ENCODE peak calls at places on chromosomes 6 and 20, in seven cellular contexts. D, O, K, E, J, X and M are unnamed samples.

GRCh38 chr20:50189681-50190250 is 864 bp upstream of the CEBPB start:
- DNase-seq in D (peak; percentile 67), X (peak; percentile 46), E (no peak), K (peak; percentile 27), J (no peak), O (no peak), M (no peak)

GRCh38 chr6:64280569-64280968 is 645.0 kb downstream of the PHF3 start:
- DNase-seq in E (no peak), D (no peak), O (no peak), X (no peak), K (no peak), J (peak; percentile 29), M (peak; percentile 53)

GRCh38 chr6:157711060-157711459 is 112.0 kb upstream of the SNX9 start:
- DNase-seq in J (no peak), E (no peak), K (no peak), X (no peak), D (no peak), O (no peak), M (no peak)

GRCh38 chr6:67345946-67346345 is 1289.1 kb upstream of the ADGRB3 start:
- DNase-seq in E (no peak), D (no peak), K (no peak), X (no peak), O (no peak), J (no peak), M (no peak)

GRCh38 chr6:1578293-1578745 is 31.4 kb upstream of the FOXC1 start:
- DNase-seq in K (no peak), E (no peak), D (no peak), J (no peak), X (no peak), O (no peak), M (no peak)

GRCh38 chr6:44029489-44030185 is 97.6 kb downstream of the MRPL14 start:
- DNase-seq in X (no peak), K (no peak), E (no peak), D (no peak), O (no peak), J (no peak), M (no peak)

GRCh38 chr6:128508588-128509296 is 11.7 kb downstream of the PTPRK start:
- DNase-seq in O (no peak), D (no peak), E (no peak), K (no peak), X (no peak), J (no peak), M (peak; percentile 88)

GRCh38 chr6:112014483-112014882 is 39.4 kb upstream of the CCN6 start:
- DNase-seq in J (no peak), K (no peak), E (no peak), D (no peak), O (no peak), X (no peak), M (no peak)

GRCh38 chr6:148599967-148600426 is 146.8 kb upstream of the UST start:
- DNase-seq in D (no peak), X (no peak), K (no peak), E (no peak), O (no peak), J (peak; percentile 8), M (no peak)

GRCh38 chr6:14537061-14537460 is 419.5 kb downstream of the CD83 start:
- DNase-seq in O (no peak), J (no peak), K (no peak), D (no peak), X (no peak), E (no peak), M (no peak)

GRCh38 chr6:159758031-159759001 is 3.5 kb upstream of the ACAT2 start:
- DNase-seq in E (no peak), K (no peak), J (no peak), X (no peak), O (no peak), D (no peak), M (no peak)

GRCh38 chr6:90219168-90219985 is 77.3 kb downstream of the BACH2 start:
- DNase-seq in J (peak; percentile 43), E (no peak), X (no peak), O (no peak), K (peak; percentile 21), D (no peak), M (peak; percentile 86)

GRCh38 chr20:57650756-57651483 is 30.7 kb upstream of the ZBP1 start:
- DNase-seq in K (no peak), X (no peak), O (no peak), D (peak; percentile 24), J (no peak), E (no peak), M (no peak)

GRCh38 chr6:24431045-24431451 is 28.3 kb downstream of the MRS2 start:
- DNase-seq in E (peak; percentile 53), X (peak; percentile 5), J (no peak), D (no peak), O (no peak), K (no peak), M (peak; percentile 54)

GRCh38 chr20:51494241-51495110 is 48.0 kb downstream of the NFATC2 start:
- DNase-seq in J (no peak), D (no peak), X (peak; percentile 40), K (no peak), E (peak; percentile 27), O (no peak), M (no peak)

GRCh38 chr6:42184475-42184874 is 10.3 kb downstream of the GUCA1B start:
- DNase-seq in O (no peak), X (no peak), K (no peak), D (no peak), E (no peak), J (no peak), M (no peak)

GRCh38 chr6:44409207-44409796 is 21.8 kb downstream of the CDC5L start:
- DNase-seq in O (no peak), K (no peak), X (no peak), E (no peak), J (no peak), D (no peak), M (no peak)

GRCh38 chr6:155628315-155628714 is 172.7 kb upstream of the NOX3 start:
- DNase-seq in O (no peak), J (no peak), K (no peak), X (peak; percentile 3), E (peak; percentile 68), D (no peak), M (no peak)

GRCh38 chr6:7143161-7143974 is 35.6 kb downstream of the RREB1 start:
- DNase-seq in O (no peak), J (no peak), X (no peak), D (no peak), K (no peak), E (no peak), M (no peak)

GRCh38 chr20:44750081-44750805 is 4.6 kb downstream of the KCNK15 start:
- DNase-seq in D (no peak), O (no peak), J (no peak), X (no peak), K (no peak), E (no peak), M (no peak)

GRCh38 chr20:17808357-17808756 is 108.6 kb downstream of the BANF2 start:
- DNase-seq in J (no peak), E (no peak), D (peak; percentile 56), K (no peak), X (no peak), O (no peak), M (peak; percentile 72)

GRCh38 chr6:98787961-98788360 is 46.4 kb upstream of the POU3F2 start:
- DNase-seq in K (no peak), O (no peak), J (no peak), X (no peak), D (no peak), E (no peak), M (no peak)

GRCh38 chr6:161511455-161512159 is 237.7 kb upstream of the AGPAT4 start:
- DNase-seq in E (no peak), X (no peak), J (no peak), D (no peak), O (no peak), K (no peak), M (no peak)